ENCODE peak calls at places on chromosome 19, in five cellular contexts. X is transverse colon, U is stomach, B is right atrium auricular region, Z is tibial nerve. R is an unnamed sample. For H3K4me1, the result is how much of the 10 kb centered on the place peaks cover.

GRCh38 chr19:8261347-8261746 is 46.8 kb downstream of the CD320 start:
- DNase-seq in B (no peak), Z (no peak), X (no peak), U (no peak), R (no peak)

GRCh38 chr19:45474191-45474940 is 6.6 kb downstream of the FOSB start:
- DNase-seq in Z (no peak), B (no peak), U (no peak), X (no peak), R (no peak)

GRCh38 chr19:709196-709964 is 645 bp downstream of the PALM start:
- DNase-seq in B (no peak), Z (no peak), X (no peak), U (no peak), R (no peak)

GRCh38 chr19:5133986-5134595 is 165.2 kb downstream of the KDM4B start:
- DNase-seq in B (no peak), X (no peak), Z (no peak), U (no peak), R (no peak)

GRCh38 chr19:46878613-46879375 is 18.0 kb downstream of the ARHGAP35 start:
- DNase-seq in Z (no peak), X (no peak), B (no peak), U (no peak), R (no peak)

GRCh38 chr19:979318-979741 is 4.8 kb upstream of the WDR18 start:
- DNase-seq in U (no peak), Z (no peak), X (no peak), B (no peak), R (no peak)

GRCh38 chr19:7067716-7068115 is 1.8 kb upstream of the ZNF557 start:
- DNase-seq in U (no peak), B (no peak), X (no peak), Z (no peak), R (no peak)

GRCh38 chr19:14731200-14731599 is 41.4 kb downstream of the ZNF333 start:
- DNase-seq in U (no peak), Z (no peak), X (no peak), B (no peak), R (no peak)

GRCh38 chr19:44905437-44906160 is at the start of gene APOE:
- DNase-seq in Z (no peak), B (no peak), U (no peak), X (peak), R (no peak)

GRCh38 chr19:289651-290538 is 1.3 kb downstream of the PLPP2 start:
- DNase-seq in B (no peak), U (peak), Z (no peak), X (peak), R (no peak)

GRCh38 chr19:16627194-16627927 is 643 bp downstream of the MED26 start:
- DNase-seq in B (no peak), U (no peak), X (peak), Z (no peak), R (no peak)

GRCh38 chr19:55703790-55704215 is 28.8 kb downstream of the EPN1 start:
- DNase-seq in X (peak), U (peak), Z (peak), B (no peak), R (no peak)

GRCh38 chr19:42032428-42032827 is 37.6 kb downstream of the GRIK5 start:
- DNase-seq in B (no peak), Z (no peak), X (no peak), U (no peak), R (no peak)

GRCh38 chr19:17647071-17648020 is 40.8 kb downstream of the UNC13A start:
- DNase-seq in U (no peak), Z (no peak), B (no peak), X (no peak), R (no peak)

GRCh38 chr19:1312732-1313694 is 27.3 kb downstream of the EFNA2 start:
- DNase-seq in X (peak), B (no peak), Z (no peak), U (no peak), R (no peak)

GRCh38 chr19:48249502-48250014 is 6.2 kb downstream of the CARD8 start:
- DNase-seq in Z (peak), B (peak), U (peak), X (peak), R (peak)

GRCh38 chr19:19744641-19745040 is 11.7 kb upstream of the ZNF14 start:
- DNase-seq in Z (no peak), U (no peak), X (no peak), B (no peak), R (no peak)

DNA sequence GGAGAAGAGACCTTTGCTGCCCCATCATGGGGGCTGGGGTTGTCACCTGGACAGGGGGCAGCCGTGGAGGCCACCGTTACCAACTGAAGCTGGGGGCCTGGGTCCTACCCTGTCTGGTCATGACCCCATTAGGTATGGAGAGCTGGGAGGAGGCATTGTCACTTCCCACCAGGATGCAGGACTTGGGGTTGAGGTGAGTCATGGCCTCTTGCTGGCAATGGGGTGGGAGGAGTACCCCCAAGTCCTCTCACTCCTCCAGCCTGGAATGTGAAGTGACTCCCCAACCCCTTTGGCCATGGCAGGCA is 9.0 kb downstream of the EGLN2 start:
- DNase-seq in X (no peak), U (no peak), Z (no peak), B (no peak), R (no peak)
- H3K27ac ChIP-seq in X (no peak), U (peak), Z (peak), B (peak), R (peak)

GRCh38 chr19:28393574-28394336 is 819.2 kb downstream of the UQCRFS1 start:
- DNase-seq in X (no peak), B (no peak), U (no peak), Z (no peak), R (no peak)
- H3K4me1 ChIP-seq in X (under half), B (under half), U (under half), Z (under half), R (under half)

DNA sequence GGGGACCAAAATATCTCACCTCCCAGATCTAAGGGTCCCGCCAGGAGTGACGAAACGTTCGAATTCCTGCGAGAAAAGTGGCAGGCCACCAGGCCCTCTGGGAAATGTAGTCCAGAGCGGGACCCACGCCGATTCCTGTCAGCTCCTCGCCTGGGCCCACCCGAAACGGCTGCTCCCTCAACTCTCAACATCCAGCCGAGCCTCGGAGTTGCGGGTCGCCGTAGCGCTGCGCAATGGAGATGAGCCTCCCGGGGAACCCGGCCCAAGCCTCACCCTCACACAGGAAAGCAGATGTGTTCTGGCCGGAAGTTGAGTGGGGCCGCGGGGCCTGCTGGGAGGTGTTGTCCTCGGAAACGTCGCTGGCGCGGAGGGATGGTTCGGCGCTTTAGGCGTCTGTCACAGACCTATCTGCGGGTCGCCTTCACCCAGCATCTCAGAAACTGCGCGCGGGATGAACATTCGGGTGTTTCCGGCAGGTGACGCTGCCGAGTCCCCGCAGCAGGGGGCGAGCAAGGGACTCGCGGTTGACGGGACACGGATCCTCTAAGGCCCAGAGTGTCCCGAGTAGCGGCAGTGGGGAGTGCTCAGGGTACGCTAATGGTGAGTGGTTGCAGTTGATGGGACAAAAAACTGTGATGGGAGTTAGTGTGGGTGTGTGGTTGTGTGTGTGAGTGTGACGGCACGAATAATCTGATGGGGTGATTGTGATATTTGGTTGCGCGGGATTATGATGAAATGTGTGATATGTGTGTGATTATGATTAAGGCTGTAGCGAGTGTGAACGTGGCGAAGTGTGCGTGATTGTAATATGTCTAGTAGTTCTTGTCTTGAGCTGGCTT is at the start of the genes ZNF568 and ZNF829:
- DNase-seq in Z (peak), X (peak), B (peak), U (peak), R (peak)
- H3K27ac ChIP-seq in Z (peak), X (peak), B (peak), U (peak), R (peak)

GRCh38 chr19:58003153-58003828 is 671 bp upstream of the ZNF606 start:
- DNase-seq in U (no peak), Z (no peak), B (no peak), X (no peak), R (no peak)
- H3K4me1 ChIP-seq in U (under half), Z (under half), B (under half), X (under half), R (under half)

DNA sequence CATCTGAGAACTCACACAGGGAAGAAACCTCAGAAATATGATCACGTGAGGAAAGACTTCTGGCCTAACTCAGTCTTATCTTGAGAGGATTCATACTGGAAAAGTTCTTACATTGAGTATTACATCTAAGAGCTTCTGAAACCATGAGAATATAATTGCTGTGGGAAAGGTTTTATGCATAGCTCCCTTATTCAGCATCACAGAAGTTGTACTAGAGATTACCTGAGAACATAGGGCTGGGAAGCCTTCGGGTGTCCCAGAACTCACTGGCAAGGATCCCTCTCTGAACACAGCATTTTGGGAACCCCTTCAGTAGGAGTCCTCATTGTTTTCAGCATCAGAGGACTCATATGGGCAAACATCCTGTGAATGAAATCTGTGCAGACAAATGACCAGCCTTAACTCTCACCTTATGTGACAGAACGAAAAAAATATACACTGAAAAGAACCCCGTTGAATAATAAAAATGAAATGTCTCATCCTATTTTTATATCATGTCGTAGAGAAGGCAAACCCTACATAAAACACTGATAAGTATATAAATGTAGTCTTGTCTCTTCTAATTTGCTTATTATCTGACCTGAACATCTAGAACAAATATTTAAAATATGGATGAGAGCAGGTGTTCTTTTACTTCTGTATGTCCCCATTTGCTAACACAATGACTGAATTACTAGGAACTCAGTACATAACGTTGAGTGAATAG is 14.2 kb downstream of the ZNF274 start:
- DNase-seq in Z (no peak), X (no peak), B (no peak), U (no peak), R (no peak)
- H3K27ac ChIP-seq in Z (no peak), X (no peak), B (no peak), U (no peak), R (no peak)

GRCh38 chr19:54201980-54202379 is 1.3 kb downstream of the RPS9 start:
- DNase-seq in X (no peak), B (no peak), U (no peak), Z (no peak), R (no peak)

GRCh38 chr19:54204767-54205468 is 4.3 kb downstream of the RPS9 start:
- DNase-seq in X (no peak), U (no peak), B (no peak), Z (no peak), R (no peak)

GRCh38 chr19:54199401-54199800 is 1.3 kb upstream of the RPS9 start:
- DNase-seq in Z (no peak), B (no peak), X (no peak), U (no peak), R (no peak)

GRCh38 chr19:54203151-54203611 is 2.5 kb downstream of the RPS9 start:
- DNase-seq in Z (no peak), X (no peak), B (no peak), U (peak), R (no peak)

DNA sequence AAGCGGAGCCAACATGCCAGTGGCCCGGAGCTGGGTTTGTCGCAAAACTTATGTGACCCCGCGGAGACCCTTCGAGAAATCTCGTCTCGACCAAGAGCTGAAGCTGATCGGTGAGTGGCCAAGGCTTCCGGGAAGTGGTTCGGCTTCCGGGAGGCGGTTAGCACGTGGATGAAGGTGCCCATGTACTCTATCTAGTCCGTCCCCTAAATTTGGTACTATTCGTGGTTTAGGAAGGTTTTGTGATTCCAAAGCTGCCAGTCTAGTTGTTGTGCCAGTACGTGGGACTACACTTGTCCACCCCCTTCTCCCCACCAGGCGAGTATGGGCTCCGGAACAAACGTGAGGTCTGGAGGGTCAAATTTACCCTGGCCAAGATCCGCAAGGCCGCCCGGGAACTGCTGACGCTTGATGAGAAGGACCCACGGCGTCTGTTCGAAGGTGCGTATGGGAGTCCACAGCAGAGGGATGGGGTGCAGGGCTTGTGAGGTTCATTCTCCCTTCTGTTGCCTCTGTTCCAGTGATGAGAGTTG is 579 bp downstream of the RPS9 start:
- DNase-seq in X (no peak), Z (no peak), B (no peak), U (no peak), R (no peak)
- H3K4me1 ChIP-seq in X (half or more), Z (under half), B (half or more), U (half or more), R (under half)

GRCh38 chr19:35146746-35147466 is 3.9 kb downstream of the FXYD7 start:
- DNase-seq in Z (no peak), U (no peak), X (no peak), B (no peak), R (no peak)

GRCh38 chr19:35151273-35152065 is 3.1 kb upstream of the FXYD5 start:
- DNase-seq in U (no peak), B (no peak), Z (no peak), X (no peak), R (no peak)

GRCh38 chr19:35153701-35154534 is 617 bp upstream of the FXYD5 start:
- DNase-seq in Z (no peak), B (no peak), U (peak), X (peak), R (no peak)

GRCh38 chr19:35149463-35149862 is 5.1 kb upstream of the FXYD5 start:
- DNase-seq in B (no peak), X (no peak), U (no peak), Z (no peak), R (no peak)

DNA sequence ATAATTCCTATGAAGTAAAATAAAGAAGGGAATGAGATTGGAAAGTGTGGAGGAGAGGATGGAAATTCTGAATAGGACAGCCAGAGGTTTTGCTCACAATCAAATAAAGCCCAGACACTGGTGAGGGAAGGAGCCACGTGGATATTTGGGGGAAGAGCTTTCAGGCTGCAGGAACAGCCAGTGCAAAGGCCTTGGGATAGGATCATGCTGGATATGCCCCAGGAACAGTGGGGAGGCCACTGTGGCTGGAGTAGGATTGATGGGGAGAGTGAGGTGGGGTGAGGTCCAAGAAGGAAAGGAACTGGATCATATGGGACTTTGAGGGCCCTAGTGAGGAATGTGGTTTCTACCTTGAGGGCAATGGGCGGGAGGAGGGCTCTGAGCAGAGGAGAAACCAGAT is 4.1 kb upstream of the FXYD5 start:
- DNase-seq in U (no peak), Z (no peak), X (no peak), B (no peak), R (no peak)
- H3K27ac ChIP-seq in U (no peak), Z (no peak), X (no peak), B (no peak), R (no peak)

GRCh38 chr19:10116085-10116865 is 3.4 kb downstream of the EIF3G start:
- DNase-seq in U (no peak), B (no peak), X (no peak), Z (no peak), R (no peak)

GRCh38 chr19:10118960-10119359 is 739 bp downstream of the EIF3G start:
- DNase-seq in Z (no peak), B (no peak), U (no peak), X (no peak), R (no peak)

GRCh38 chr19:10115392-10116084 is 4.0 kb downstream of the P2RY11 start:
- DNase-seq in Z (no peak), B (no peak), X (no peak), U (no peak), R (no peak)

GRCh38 chr19:10114651-10115391 is 3.3 kb downstream of the P2RY11 start:
- DNase-seq in Z (no peak), U (no peak), X (no peak), B (no peak), R (no peak)

DNA sequence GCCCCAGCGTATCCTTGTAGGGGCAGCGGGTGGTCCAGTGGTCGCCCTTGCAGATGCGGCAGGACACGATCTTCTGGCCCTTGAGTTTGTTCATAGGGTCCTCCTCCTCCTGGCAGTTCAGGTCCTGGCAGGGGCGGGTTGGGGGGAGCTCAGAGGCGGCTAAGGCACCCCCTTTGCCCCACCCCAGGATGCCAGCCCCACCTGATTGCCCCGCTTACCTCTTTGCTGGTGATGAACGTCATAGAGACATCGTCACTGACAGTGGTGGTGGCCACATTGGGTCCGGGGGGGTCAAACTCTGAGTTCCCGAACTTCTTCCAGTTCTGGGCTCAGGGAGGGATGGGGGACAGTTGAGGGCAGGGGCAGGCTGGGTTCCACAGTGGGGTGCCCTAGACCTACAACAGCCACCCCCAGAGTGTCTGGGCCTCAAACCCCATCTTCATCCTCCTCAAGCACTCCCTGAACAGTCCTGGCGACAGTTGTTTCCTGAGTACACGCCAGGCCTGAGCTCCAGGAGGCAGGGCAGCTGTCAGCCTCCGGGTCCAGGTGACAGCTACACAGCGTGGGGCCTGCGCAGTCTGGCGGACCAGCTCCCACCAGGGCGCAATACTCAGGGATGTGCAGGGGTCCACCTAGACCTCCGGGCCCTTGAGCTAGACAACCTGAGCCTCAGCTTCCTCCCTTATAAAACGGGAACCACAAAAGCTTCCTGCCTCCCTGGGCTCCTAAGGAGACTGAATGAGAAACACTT is 2.7 kb downstream of the EIF3G start:
- DNase-seq in B (no peak), U (no peak), X (no peak), Z (no peak), R (no peak)
- H3K4me1 ChIP-seq in B (under half), U (half or more), X (under half), Z (under half), R (under half)